ENCODE peak calls at places on chromosomes 2 and 18, in five cellular contexts. U is Karpas-422, L is pancreas, D is adrenal gland, R is SJCRH30. W is an unnamed sample.

GRCh38 chr18:12554796-12555388 is 103.0 kb downstream of the SPIRE1 start:
- DNase-seq in U (no peak), L (no peak), D (no peak), R (no peak), W (no peak)

GRCh38 chr2:136310797-136311558 is 193.0 kb upstream of the CXCR4 start:
- DNase-seq in U (no peak), L (no peak), D (no peak), R (no peak), W (no peak)

GRCh38 chr2:237118731-237119130 is 33.0 kb downstream of the COPS8 start:
- DNase-seq in U (no peak), L (no peak), D (no peak), R (no peak), W (no peak)

GRCh38 chr2:216880509-216881184 is 20.8 kb upstream of the TNP1 start:
- DNase-seq in U (no peak), L (no peak), D (peak; percentile 63), R (peak; percentile 79), W (no peak)

GRCh38 chr18:21701621-21702020 is 3.0 kb downstream of the ABHD3 start:
- DNase-seq in U (no peak), L (no peak), D (no peak), R (no peak), W (no peak)

GRCh38 chr2:237223208-237223861 is 137.6 kb downstream of the COPS8 start:
- DNase-seq in U (no peak), L (no peak), D (no peak), R (peak; percentile 15), W (no peak)

GRCh38 chr2:138922973-138923563 is 142.9 kb upstream of the NXPH2 start:
- DNase-seq in U (peak; percentile 74), L (no peak), D (no peak), R (peak; percentile 38), W (no peak)

GRCh38 chr2:383888-384287 is 96.0 kb upstream of the ALKAL2 start:
- DNase-seq in U (no peak), L (no peak), D (no peak), R (no peak), W (no peak)

GRCh38 chr18:45340884-45341283 is 274.4 kb upstream of the SLC14A2 start:
- DNase-seq in U (no peak), L (no peak), D (no peak), R (no peak), W (no peak)

GRCh38 chr2:45808294-45808693 is 156.8 kb downstream of the PRKCE start:
- DNase-seq in U (no peak), L (no peak), D (no peak), R (peak; percentile 37), W (no peak)

GRCh38 chr2:48530033-48530804 is at the start of gene STON1:
- DNase-seq in U (peak; percentile 43), L (peak; percentile 65), D (peak; percentile 56), R (peak; percentile 69), W (peak; percentile 59)

GRCh38 chr2:217723078-217723477 is 279.7 kb downstream of the TNS1 start:
- DNase-seq in U (no peak), L (no peak), D (no peak), R (no peak), W (no peak)

GRCh38 chr2:142872900-142873724 is 4.4 kb upstream of the KYNU start:
- DNase-seq in U (no peak), L (no peak), D (no peak), R (no peak), W (no peak)

GRCh38 chr2:234615643-234616356 is 118.9 kb upstream of the ARL4C start:
- DNase-seq in U (no peak), L (no peak), D (no peak), R (no peak), W (no peak)

GRCh38 chr2:189152476-189152875 is 27.1 kb downstream of the COL5A2 start:
- DNase-seq in U (no peak), L (no peak), D (no peak), R (no peak), W (no peak)

GRCh38 chr2:12278217-12278755 is 438.4 kb upstream of the TRIB2 start:
- DNase-seq in U (no peak), L (no peak), D (no peak), R (no peak), W (no peak)

GRCh38 chr2:2704380-2705093 is 373.5 kb upstream of the MYT1L start:
- DNase-seq in U (no peak), L (no peak), D (no peak), R (no peak), W (no peak)

DNA sequence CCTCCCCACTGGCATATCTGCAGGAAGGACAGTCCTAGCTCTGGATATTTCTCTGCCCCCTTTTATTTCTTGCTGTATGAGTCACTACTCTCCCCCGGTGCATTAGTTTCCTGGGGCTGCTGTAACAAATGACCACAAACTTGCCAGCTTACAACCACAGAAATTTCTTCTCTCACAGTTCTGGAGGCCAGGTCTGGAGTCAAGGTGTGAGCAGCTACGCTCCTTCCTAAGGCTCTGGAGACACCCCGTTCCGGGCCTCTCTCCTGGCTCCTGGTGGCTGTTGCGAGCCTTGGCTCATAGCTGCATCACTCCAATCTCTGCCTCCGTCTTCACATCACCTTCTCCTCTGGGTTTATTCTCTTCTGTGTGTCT is 34.1 kb downstream of the PTPRM start:
- DNase-seq in U (no peak), L (no peak), D (no peak), R (peak; percentile 15), W (no peak)
- H3K27ac ChIP-seq in U (no peak overlapping the region), L (no peak overlapping the region), D (no peak overlapping the region), R (no peak overlapping the region), W (no peak overlapping the region)

GRCh38 chr2:55025627-55026026 is 24.6 kb downstream of the RTN4 start:
- DNase-seq in U (no peak), L (no peak), D (no peak), R (no peak), W (no peak)

GRCh38 chr2:55025082-55025481 is 25.2 kb downstream of the RTN4 start:
- DNase-seq in U (peak; percentile 75), L (no peak), D (no peak), R (no peak), W (no peak)

GRCh38 chr2:55029098-55029497 is 21.2 kb downstream of the RTN4 start:
- DNase-seq in U (no peak), L (no peak), D (no peak), R (no peak), W (no peak)

GRCh38 chr2:55027226-55027625 is 23.0 kb downstream of the RTN4 start:
- DNase-seq in U (no peak), L (no peak), D (no peak), R (no peak), W (no peak)

DNA sequence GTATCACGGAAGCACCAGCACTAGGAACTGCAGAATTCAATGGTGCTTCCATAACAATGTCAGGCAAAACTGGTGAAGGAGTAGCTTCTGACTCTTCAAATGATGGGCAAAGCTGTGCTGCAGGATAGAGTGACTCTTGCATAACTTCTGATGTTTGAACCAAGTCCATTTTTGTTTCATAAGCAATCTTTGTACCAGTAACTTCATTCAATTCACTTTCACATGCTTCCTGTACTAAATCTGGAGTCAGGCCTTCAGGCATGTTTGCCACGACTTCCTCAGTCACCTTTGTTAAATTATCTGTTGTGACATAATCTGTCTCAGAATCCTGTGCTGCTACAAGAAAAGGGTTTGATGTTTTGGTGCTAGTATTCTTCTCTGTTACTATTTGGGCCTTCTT is 24.0 kb downstream of the RTN4 start:
- DNase-seq in U (no peak), L (no peak), D (no peak), R (no peak), W (no peak)
- H3K27ac ChIP-seq in U (peak overlapping the region; percentile 87), L (no peak overlapping the region), D (peak overlapping the region; percentile 22), R (no peak overlapping the region), W (peak overlapping the region; percentile 8)

DNA sequence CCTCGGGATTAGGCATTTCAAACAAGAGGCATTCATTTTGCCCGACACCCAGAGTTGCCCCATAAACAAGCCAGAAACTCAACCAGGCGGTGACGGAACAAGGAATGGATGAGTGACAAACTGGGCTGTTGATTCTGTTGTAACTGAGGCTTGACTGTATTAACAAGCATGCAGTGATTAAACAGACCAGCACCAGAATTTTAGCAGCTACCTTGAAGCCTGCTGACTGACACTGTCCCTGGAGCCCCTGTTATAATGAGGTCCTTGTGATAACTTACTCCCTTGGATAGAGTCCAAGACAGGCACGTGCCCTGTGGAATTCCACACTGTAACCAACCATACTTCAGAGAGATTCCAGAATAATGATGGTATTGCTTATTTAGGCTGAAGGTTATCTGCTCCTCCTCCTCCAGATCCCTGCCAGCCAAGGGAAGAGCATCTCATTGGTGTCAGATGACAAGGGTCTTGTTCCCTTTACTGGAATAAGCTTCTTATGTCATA is 97.1 kb upstream of the RMDN2 start:
- DNase-seq in U (no peak), L (no peak), D (no peak), R (peak; percentile 99), W (no peak)
- H3K27ac ChIP-seq in U (no peak overlapping the region), L (no peak overlapping the region), D (no peak overlapping the region), R (peak overlapping the region; percentile 69), W (no peak overlapping the region)

GRCh38 chr2:219059375-219059724 is 1.4 kb downstream of the IHH start:
- DNase-seq in U (no peak), L (no peak), D (no peak), R (no peak), W (no peak)
- H3K27ac ChIP-seq in U (no peak overlapping the region), L (no peak overlapping the region), D (no peak overlapping the region), R (no peak overlapping the region), W (no peak overlapping the region)

GRCh38 chr2:107338059-107338458 is 452.1 kb upstream of the ST6GAL2 start:
- DNase-seq in U (no peak), L (no peak), D (no peak), R (no peak), W (no peak)

GRCh38 chr2:107336536-107336935 is 450.6 kb upstream of the ST6GAL2 start:
- DNase-seq in U (no peak), L (no peak), D (no peak), R (peak; percentile 60), W (no peak)

GRCh38 chr2:107340955-107341354 is 455.0 kb upstream of the ST6GAL2 start:
- DNase-seq in U (no peak), L (no peak), D (no peak), R (no peak), W (no peak)

GRCh38 chr2:107337209-107337898 is 451.4 kb upstream of the ST6GAL2 start:
- DNase-seq in U (no peak), L (no peak), D (no peak), R (no peak), W (no peak)

DNA sequence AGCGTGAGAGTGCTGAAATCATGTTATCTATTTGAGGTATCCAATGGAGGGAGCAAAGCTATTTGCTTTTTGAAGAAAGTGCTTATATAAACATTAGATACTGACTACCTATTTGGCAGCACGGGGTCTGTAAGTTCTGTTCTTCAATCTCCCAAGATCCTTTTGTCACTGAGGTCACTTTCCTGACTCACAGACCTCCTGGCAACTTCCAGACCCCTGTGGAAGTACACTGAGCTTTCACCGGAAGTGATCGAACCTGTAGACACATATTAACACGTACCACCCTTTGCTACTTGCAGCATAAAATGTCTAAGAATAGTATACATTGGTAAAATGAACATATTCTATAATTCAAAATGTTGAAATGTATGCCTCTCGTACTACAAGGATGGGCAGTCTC is 452.6 kb upstream of the ST6GAL2 start:
- DNase-seq in U (no peak), L (no peak), D (no peak), R (no peak), W (no peak)
- H3K27ac ChIP-seq in U (no peak overlapping the region), L (no peak overlapping the region), D (no peak overlapping the region), R (no peak overlapping the region), W (no peak overlapping the region)

GRCh38 chr18:8283901-8284585 is 325.2 kb upstream of the RAB12 start:
- DNase-seq in U (no peak), L (no peak), D (no peak), R (peak; percentile 13), W (no peak)
- H3K27ac ChIP-seq in U (no peak overlapping the region), L (peak overlapping the region; percentile 12), D (no peak overlapping the region), R (no peak overlapping the region), W (no peak overlapping the region)

W was measured in upper lobe of left lung.